ENCODE peak calls at places on chromosomes 13 and 19, in four cellular contexts. One of them, this sample, is unnamed. For H3K4me1 and H3K27me3, the result is how much of the 10 kb centered on the place peaks cover.

GRCh38 chr19:3868770-3869456 is at the start of gene ZFR2:
- DNase-seq in IMR-90: no peak
- DNase-seq in fibroblast of lung: no peak
- DNase-seq in naive thymus-derived CD4-positive, alpha-beta T cell: peak
- DNase-seq in this sample: no peak

GRCh38 chr13:104140557-104140956 is 1074.3 kb upstream of the SLC10A2 start:
- DNase-seq in naive thymus-derived CD4-positive, alpha-beta T cell: no peak
- DNase-seq in IMR-90: no peak
- DNase-seq in fibroblast of lung: peak
- DNase-seq in this sample: no peak

GRCh38 chr19:3821857-3822364 is 35.7 kb upstream of the MATK start:
- DNase-seq in IMR-90: peak
- DNase-seq in naive thymus-derived CD4-positive, alpha-beta T cell: peak
- DNase-seq in fibroblast of lung: no peak
- DNase-seq in this sample: peak

GRCh38 chr19:504634-505033 is 2.7 kb upstream of the TPGS1 start:
- DNase-seq in naive thymus-derived CD4-positive, alpha-beta T cell: no peak
- DNase-seq in fibroblast of lung: no peak
- DNase-seq in IMR-90: no peak
- DNase-seq in this sample: no peak

GRCh38 chr13:31236211-31236786 is 36.5 kb downstream of the B3GLCT start:
- DNase-seq in IMR-90: peak
- DNase-seq in naive thymus-derived CD4-positive, alpha-beta T cell: peak
- DNase-seq in fibroblast of lung: peak
- DNase-seq in this sample: no peak

GRCh38 chr19:13833330-13834265 is 38.4 kb downstream of the ZSWIM4 start:
- DNase-seq in fibroblast of lung: peak
- DNase-seq in naive thymus-derived CD4-positive, alpha-beta T cell: peak
- DNase-seq in IMR-90: peak
- DNase-seq in this sample: peak

GRCh38 chr13:95982144-95982543 is 71.1 kb downstream of the UGGT2 start:
- DNase-seq in naive thymus-derived CD4-positive, alpha-beta T cell: no peak
- DNase-seq in fibroblast of lung: no peak
- DNase-seq in IMR-90: no peak
- DNase-seq in this sample: no peak

GRCh38 chr13:48132961-48133360 is 38.1 kb upstream of the MED4 start:
- DNase-seq in fibroblast of lung: no peak
- DNase-seq in naive thymus-derived CD4-positive, alpha-beta T cell: no peak
- DNase-seq in IMR-90: no peak
- DNase-seq in this sample: no peak

GRCh38 chr19:42076375-42076944 is 494 bp downstream of the ZNF574 start:
- DNase-seq in IMR-90: no peak
- DNase-seq in naive thymus-derived CD4-positive, alpha-beta T cell: no peak
- DNase-seq in fibroblast of lung: no peak
- DNase-seq in this sample: no peak

GRCh38 chr13:113151745-113152707 is 6.4 kb upstream of the PROZ start:
- DNase-seq in fibroblast of lung: peak
- DNase-seq in IMR-90: peak
- DNase-seq in naive thymus-derived CD4-positive, alpha-beta T cell: no peak
- DNase-seq in this sample: peak

GRCh38 chr13:70253834-70254233 is 145.6 kb upstream of the KLHL1 start:
- DNase-seq in IMR-90: no peak
- DNase-seq in naive thymus-derived CD4-positive, alpha-beta T cell: no peak
- DNase-seq in fibroblast of lung: peak
- DNase-seq in this sample: no peak

GRCh38 chr19:11019262-11019661 is 58.4 kb downstream of the SMARCA4 start:
- DNase-seq in IMR-90: no peak
- DNase-seq in naive thymus-derived CD4-positive, alpha-beta T cell: no peak
- DNase-seq in fibroblast of lung: no peak
- DNase-seq in this sample: no peak

GRCh38 chr19:39265321-39265916 is 2.8 kb upstream of the IFNL2 start:
- DNase-seq in fibroblast of lung: no peak
- DNase-seq in naive thymus-derived CD4-positive, alpha-beta T cell: no peak
- DNase-seq in IMR-90: no peak
- DNase-seq in this sample: no peak

GRCh38 chr13:106182404-106182803 is 353.1 kb downstream of the EFNB2 start:
- DNase-seq in naive thymus-derived CD4-positive, alpha-beta T cell: no peak
- DNase-seq in IMR-90: peak
- DNase-seq in fibroblast of lung: peak
- DNase-seq in this sample: no peak

GRCh38 chr13:103299079-103299478 is 232.9 kb upstream of the SLC10A2 start:
- DNase-seq in naive thymus-derived CD4-positive, alpha-beta T cell: no peak
- DNase-seq in IMR-90: no peak
- DNase-seq in fibroblast of lung: no peak
- DNase-seq in this sample: no peak

GRCh38 chr13:64525687-64526086 is 2704.4 kb downstream of the PCDH9 start:
- DNase-seq in naive thymus-derived CD4-positive, alpha-beta T cell: no peak
- DNase-seq in fibroblast of lung: no peak
- DNase-seq in IMR-90: no peak
- DNase-seq in this sample: no peak

GRCh38 chr19:4297901-4298771 is 4.1 kb downstream of the TMIGD2 start:
- DNase-seq in IMR-90: no peak
- DNase-seq in fibroblast of lung: peak
- DNase-seq in naive thymus-derived CD4-positive, alpha-beta T cell: no peak
- DNase-seq in this sample: no peak

GRCh38 chr13:43085545-43085944 is 62.2 kb downstream of the DNAJC15 start:
- DNase-seq in IMR-90: peak
- DNase-seq in fibroblast of lung: peak
- DNase-seq in naive thymus-derived CD4-positive, alpha-beta T cell: peak
- DNase-seq in this sample: no peak

GRCh38 chr13:105936816-105937215 is 598.6 kb downstream of the EFNB2 start:
- DNase-seq in IMR-90: peak
- DNase-seq in fibroblast of lung: peak
- DNase-seq in naive thymus-derived CD4-positive, alpha-beta T cell: no peak
- DNase-seq in this sample: no peak

GRCh38 chr19:41159861-41160260 is 33.2 kb upstream of the CYP2S1 start:
- DNase-seq in IMR-90: no peak
- DNase-seq in fibroblast of lung: no peak
- DNase-seq in naive thymus-derived CD4-positive, alpha-beta T cell: no peak
- DNase-seq in this sample: no peak

GRCh38 chr19:3458229-3458555 is 22.1 kb downstream of the SMIM24 start:
- DNase-seq in fibroblast of lung: peak
- DNase-seq in IMR-90: no peak
- DNase-seq in naive thymus-derived CD4-positive, alpha-beta T cell: no peak
- DNase-seq in this sample: no peak

GRCh38 chr19:13639342-13639929 is 124.9 kb upstream of the MRI1 start:
- DNase-seq in IMR-90: no peak
- DNase-seq in fibroblast of lung: no peak
- DNase-seq in naive thymus-derived CD4-positive, alpha-beta T cell: no peak
- DNase-seq in this sample: no peak

GRCh38 chr13:67052550-67053237 is 177.4 kb downstream of the PCDH9 start:
- DNase-seq in naive thymus-derived CD4-positive, alpha-beta T cell: no peak
- DNase-seq in fibroblast of lung: no peak
- DNase-seq in IMR-90: no peak
- DNase-seq in this sample: no peak

GRCh38 chr19:55069137-55069858 is 6.3 kb upstream of the RDH13 start:
- DNase-seq in naive thymus-derived CD4-positive, alpha-beta T cell: no peak
- DNase-seq in IMR-90: no peak
- DNase-seq in fibroblast of lung: peak
- DNase-seq in this sample: no peak

GRCh38 chr19:48683349-48683748 is 10.5 kb upstream of the NTN5 start:
- DNase-seq in fibroblast of lung: peak
- DNase-seq in IMR-90: peak
- DNase-seq in naive thymus-derived CD4-positive, alpha-beta T cell: peak
- DNase-seq in this sample: peak

GRCh38 chr13:79585033-79585432 is 104.1 kb downstream of the NDFIP2 start:
- DNase-seq in IMR-90: no peak
- DNase-seq in fibroblast of lung: peak
- DNase-seq in naive thymus-derived CD4-positive, alpha-beta T cell: no peak
- DNase-seq in this sample: no peak

GRCh38 chr19:33864311-33864850 is 67.7 kb downstream of the KCTD15 start:
- DNase-seq in naive thymus-derived CD4-positive, alpha-beta T cell: no peak
- DNase-seq in fibroblast of lung: no peak
- DNase-seq in IMR-90: no peak
- DNase-seq in this sample: no peak

GRCh38 chr13:20654156-20654555 is 49.3 kb upstream of the IL17D start:
- DNase-seq in fibroblast of lung: peak
- DNase-seq in naive thymus-derived CD4-positive, alpha-beta T cell: no peak
- DNase-seq in IMR-90: peak
- DNase-seq in this sample: no peak

GRCh38 chr13:23778879-23779278 is 110.3 kb downstream of the MIPEP start:
- DNase-seq in IMR-90: peak
- DNase-seq in fibroblast of lung: peak
- DNase-seq in naive thymus-derived CD4-positive, alpha-beta T cell: no peak
- DNase-seq in this sample: no peak

GRCh38 chr13:78827471-78827870 is 168.5 kb upstream of the OBI1 start:
- DNase-seq in naive thymus-derived CD4-positive, alpha-beta T cell: no peak
- DNase-seq in IMR-90: no peak
- DNase-seq in fibroblast of lung: no peak
- DNase-seq in this sample: no peak

GRCh38 chr19:13788991-13789390 is 6.3 kb upstream of the ZSWIM4 start:
- DNase-seq in IMR-90: peak
- DNase-seq in fibroblast of lung: peak
- DNase-seq in naive thymus-derived CD4-positive, alpha-beta T cell: peak
- DNase-seq in this sample: peak

GRCh38 chr19:20247016-20247683 is 80.1 kb downstream of the ZNF486 start:
- DNase-seq in fibroblast of lung: peak
- DNase-seq in naive thymus-derived CD4-positive, alpha-beta T cell: peak
- DNase-seq in IMR-90: no peak
- DNase-seq in this sample: no peak

GRCh38 chr19:23395041-23395721 is at the start of gene ZNF91:
- DNase-seq in naive thymus-derived CD4-positive, alpha-beta T cell: peak
- DNase-seq in IMR-90: peak
- DNase-seq in fibroblast of lung: peak
- DNase-seq in this sample: peak

GRCh38 chr13:99160415-99160814 is 40.2 kb upstream of the UBAC2 start:
- DNase-seq in IMR-90: no peak
- DNase-seq in naive thymus-derived CD4-positive, alpha-beta T cell: no peak
- DNase-seq in fibroblast of lung: no peak
- DNase-seq in this sample: no peak

GRCh38 chr19:532578-533484 is 1.3 kb downstream of the CDC34 start:
- DNase-seq in fibroblast of lung: peak
- DNase-seq in naive thymus-derived CD4-positive, alpha-beta T cell: peak
- DNase-seq in IMR-90: peak
- DNase-seq in this sample: peak

GRCh38 chr19:36163813-36164212 is 11.6 kb upstream of the COX7A1 start:
- DNase-seq in fibroblast of lung: no peak
- DNase-seq in naive thymus-derived CD4-positive, alpha-beta T cell: no peak
- DNase-seq in IMR-90: no peak
- DNase-seq in this sample: no peak

GRCh38 chr19:36160821-36161596 is 8.8 kb upstream of the COX7A1 start:
- DNase-seq in IMR-90: no peak
- DNase-seq in fibroblast of lung: no peak
- DNase-seq in naive thymus-derived CD4-positive, alpha-beta T cell: no peak
- DNase-seq in this sample: no peak
- H3K4me1 ChIP-seq in IMR-90: under half
- H3K4me1 ChIP-seq in fibroblast of lung: under half
- H3K4me1 ChIP-seq in naive thymus-derived CD4-positive, alpha-beta T cell: under half
- H3K4me1 ChIP-seq in this sample: under half

DNA sequence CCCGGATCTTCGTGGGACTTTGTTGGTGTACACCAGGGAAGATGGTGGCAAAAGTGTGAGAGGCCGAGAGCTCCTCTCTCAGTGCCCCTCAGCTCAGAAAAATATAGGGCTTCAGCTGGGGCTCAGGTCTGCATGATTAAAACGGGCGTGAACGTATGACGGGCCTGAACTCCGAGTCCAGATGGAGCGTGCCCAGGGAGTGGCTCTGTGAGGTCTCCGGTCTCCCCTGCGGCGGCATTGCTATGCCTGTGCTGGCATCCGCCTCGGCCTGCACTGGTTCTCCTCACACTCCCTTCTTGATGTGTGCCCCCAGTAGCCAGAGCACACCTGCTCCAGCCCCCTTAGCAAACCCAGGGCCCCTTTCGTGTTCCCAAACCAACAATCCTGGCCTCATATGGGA is 82.0 kb downstream of the TEX29 start:
- DNase-seq in fibroblast of lung: no peak
- DNase-seq in IMR-90: no peak
- DNase-seq in naive thymus-derived CD4-positive, alpha-beta T cell: no peak
- DNase-seq in this sample: no peak
- H3K27me3 ChIP-seq in fibroblast of lung: under half
- H3K27me3 ChIP-seq in IMR-90: under half
- H3K27me3 ChIP-seq in naive thymus-derived CD4-positive, alpha-beta T cell: under half
- H3K27me3 ChIP-seq in this sample: under half

GRCh38 chr19:53471916-53472315 is 4.4 kb downstream of the ZNF813 start:
- DNase-seq in IMR-90: no peak
- DNase-seq in fibroblast of lung: no peak
- DNase-seq in naive thymus-derived CD4-positive, alpha-beta T cell: no peak
- DNase-seq in this sample: no peak

GRCh38 chr19:53463263-53463662 is 4.3 kb upstream of the ZNF813 start:
- DNase-seq in naive thymus-derived CD4-positive, alpha-beta T cell: no peak
- DNase-seq in fibroblast of lung: peak
- DNase-seq in IMR-90: peak
- DNase-seq in this sample: no peak

GRCh38 chr19:53466726-53467125 is 807 bp upstream of the ZNF813 start:
- DNase-seq in fibroblast of lung: no peak
- DNase-seq in IMR-90: no peak
- DNase-seq in naive thymus-derived CD4-positive, alpha-beta T cell: no peak
- DNase-seq in this sample: no peak

GRCh38 chr19:53467138-53467502 is 413 bp upstream of the ZNF813 start:
- DNase-seq in IMR-90: no peak
- DNase-seq in fibroblast of lung: no peak
- DNase-seq in naive thymus-derived CD4-positive, alpha-beta T cell: no peak
- DNase-seq in this sample: no peak

GRCh38 chr19:53467503-53468262 is at the start of gene ZNF813:
- DNase-seq in fibroblast of lung: peak
- DNase-seq in naive thymus-derived CD4-positive, alpha-beta T cell: peak
- DNase-seq in IMR-90: peak
- DNase-seq in this sample: peak
- H3K27ac ChIP-seq in fibroblast of lung: peak
- H3K27ac ChIP-seq in naive thymus-derived CD4-positive, alpha-beta T cell: peak
- H3K27ac ChIP-seq in IMR-90: peak
- H3K27ac ChIP-seq in this sample: peak

GRCh38 chr13:36612242-36612641 is 61.6 kb upstream of the SERTM1 start:
- DNase-seq in IMR-90: no peak
- DNase-seq in fibroblast of lung: no peak
- DNase-seq in naive thymus-derived CD4-positive, alpha-beta T cell: no peak
- DNase-seq in this sample: no peak
- H3K4me1 ChIP-seq in IMR-90: under half
- H3K4me1 ChIP-seq in fibroblast of lung: under half
- H3K4me1 ChIP-seq in naive thymus-derived CD4-positive, alpha-beta T cell: under half
- H3K4me1 ChIP-seq in this sample: under half

GRCh38 chr13:77580748-77581147 is 45.2 kb downstream of the SCEL start:
- DNase-seq in fibroblast of lung: no peak
- DNase-seq in naive thymus-derived CD4-positive, alpha-beta T cell: no peak
- DNase-seq in IMR-90: no peak
- DNase-seq in this sample: no peak

GRCh38 chr13:77579971-77580370 is 44.5 kb downstream of the SCEL start:
- DNase-seq in naive thymus-derived CD4-positive, alpha-beta T cell: no peak
- DNase-seq in IMR-90: no peak
- DNase-seq in fibroblast of lung: no peak
- DNase-seq in this sample: no peak

GRCh38 chr13:77584111-77584510 is 48.6 kb downstream of the SCEL start:
- DNase-seq in fibroblast of lung: peak
- DNase-seq in naive thymus-derived CD4-positive, alpha-beta T cell: no peak
- DNase-seq in IMR-90: no peak
- DNase-seq in this sample: no peak

GRCh38 chr13:77583551-77583950 is 48.0 kb downstream of the SCEL start:
- DNase-seq in fibroblast of lung: no peak
- DNase-seq in IMR-90: no peak
- DNase-seq in naive thymus-derived CD4-positive, alpha-beta T cell: no peak
- DNase-seq in this sample: no peak
- H3K27me3 ChIP-seq in fibroblast of lung: under half
- H3K27me3 ChIP-seq in IMR-90: under half
- H3K27me3 ChIP-seq in naive thymus-derived CD4-positive, alpha-beta T cell: under half
- H3K27me3 ChIP-seq in this sample: under half

This sample was measured in right atrium auricular region.